ENCODE peak calls at places on chromosomes 2 and 18, in eight cellular contexts. One of them, this sample, is unnamed.

GRCh38 chr2:44549099-44549471 is 187.3 kb downstream of the CAMKMT start:
- DNase-seq in activated T-cell treated with anti-CD3 and anti-CD28 coated beads for 1 hour: no peak
- DNase-seq in stimulated activated naive B cell treated with anti-CD40 and anti-IgM and Interleukin-4, amounts not matched to agents 10 μg/mL and 1 μg/mL and 100 μg/mL, for 72 hours: no peak
- DNase-seq in cardiac muscle cell: no peak
- DNase-seq in lower lobe of right lung: no peak
- DNase-seq in A172: peak; percentile 86
- DNase-seq in stimulated activated CD8-positive, alpha-beta memory T cell treated with anti-CD3 and anti-CD28 coated beads, Interleukin-7, amount 100 ng/mL, for 1 hour: no peak
- DNase-seq in GF-D8: no peak
- DNase-seq in this sample: peak; percentile 28

GRCh38 chr2:181311841-181312240 is 145.3 kb upstream of the ITGA4 start:
- DNase-seq in activated T-cell treated with anti-CD3 and anti-CD28 coated beads for 1 hour: no peak
- DNase-seq in stimulated activated naive B cell treated with anti-CD40 and anti-IgM and Interleukin-4, amounts not matched to agents 10 μg/mL and 1 μg/mL and 100 μg/mL, for 72 hours: peak; percentile 34
- DNase-seq in cardiac muscle cell: no peak
- DNase-seq in lower lobe of right lung: no peak
- DNase-seq in A172: no peak
- DNase-seq in stimulated activated CD8-positive, alpha-beta memory T cell treated with anti-CD3 and anti-CD28 coated beads, Interleukin-7, amount 100 ng/mL, for 1 hour: no peak
- DNase-seq in GF-D8: no peak
- DNase-seq in this sample: no peak

GRCh38 chr2:230866704-230867561 is 2.2 kb downstream of the ITM2C start:
- DNase-seq in activated T-cell treated with anti-CD3 and anti-CD28 coated beads for 1 hour: peak; percentile 60
- DNase-seq in stimulated activated naive B cell treated with anti-CD40 and anti-IgM and Interleukin-4, amounts not matched to agents 10 μg/mL and 1 μg/mL and 100 μg/mL, for 72 hours: no peak
- DNase-seq in cardiac muscle cell: no peak
- DNase-seq in lower lobe of right lung: no peak
- DNase-seq in A172: no peak
- DNase-seq in stimulated activated CD8-positive, alpha-beta memory T cell treated with anti-CD3 and anti-CD28 coated beads, Interleukin-7, amount 100 ng/mL, for 1 hour: peak; percentile 30
- DNase-seq in GF-D8: peak; percentile 83
- DNase-seq in this sample: peak; percentile 37

GRCh38 chr2:127106457-127106997 is 427 bp downstream of the BIN1 start:
- DNase-seq in activated T-cell treated with anti-CD3 and anti-CD28 coated beads for 1 hour: no peak
- DNase-seq in stimulated activated naive B cell treated with anti-CD40 and anti-IgM and Interleukin-4, amounts not matched to agents 10 μg/mL and 1 μg/mL and 100 μg/mL, for 72 hours: peak; percentile 15
- DNase-seq in cardiac muscle cell: no peak
- DNase-seq in lower lobe of right lung: no peak
- DNase-seq in A172: no peak
- DNase-seq in stimulated activated CD8-positive, alpha-beta memory T cell treated with anti-CD3 and anti-CD28 coated beads, Interleukin-7, amount 100 ng/mL, for 1 hour: no peak
- DNase-seq in GF-D8: no peak
- DNase-seq in this sample: no peak

GRCh38 chr2:222752731-222753130 is 81.3 kb downstream of the MOGAT1 start:
- DNase-seq in activated T-cell treated with anti-CD3 and anti-CD28 coated beads for 1 hour: no peak
- DNase-seq in stimulated activated naive B cell treated with anti-CD40 and anti-IgM and Interleukin-4, amounts not matched to agents 10 μg/mL and 1 μg/mL and 100 μg/mL, for 72 hours: no peak
- DNase-seq in cardiac muscle cell: peak; percentile 24
- DNase-seq in lower lobe of right lung: no peak
- DNase-seq in A172: no peak
- DNase-seq in stimulated activated CD8-positive, alpha-beta memory T cell treated with anti-CD3 and anti-CD28 coated beads, Interleukin-7, amount 100 ng/mL, for 1 hour: no peak
- DNase-seq in GF-D8: no peak
- DNase-seq in this sample: no peak

GRCh38 chr2:180017764-180018163 is 10.7 kb upstream of the CWC22 start:
- DNase-seq in activated T-cell treated with anti-CD3 and anti-CD28 coated beads for 1 hour: no peak
- DNase-seq in stimulated activated naive B cell treated with anti-CD40 and anti-IgM and Interleukin-4, amounts not matched to agents 10 μg/mL and 1 μg/mL and 100 μg/mL, for 72 hours: no peak
- DNase-seq in cardiac muscle cell: no peak
- DNase-seq in lower lobe of right lung: no peak
- DNase-seq in A172: peak; percentile 35
- DNase-seq in stimulated activated CD8-positive, alpha-beta memory T cell treated with anti-CD3 and anti-CD28 coated beads, Interleukin-7, amount 100 ng/mL, for 1 hour: no peak
- DNase-seq in GF-D8: no peak
- DNase-seq in this sample: no peak

GRCh38 chr2:25215948-25216679 is 47.7 kb upstream of the POMC start:
- DNase-seq in activated T-cell treated with anti-CD3 and anti-CD28 coated beads for 1 hour: peak; percentile 79
- DNase-seq in stimulated activated naive B cell treated with anti-CD40 and anti-IgM and Interleukin-4, amounts not matched to agents 10 μg/mL and 1 μg/mL and 100 μg/mL, for 72 hours: peak; percentile 85
- DNase-seq in cardiac muscle cell: peak; percentile 53
- DNase-seq in lower lobe of right lung: peak; percentile 85
- DNase-seq in A172: no peak
- DNase-seq in stimulated activated CD8-positive, alpha-beta memory T cell treated with anti-CD3 and anti-CD28 coated beads, Interleukin-7, amount 100 ng/mL, for 1 hour: peak; percentile 74
- DNase-seq in GF-D8: no peak
- DNase-seq in this sample: no peak

GRCh38 chr18:61323951-61324350 is 9.3 kb upstream of the CDH20 start:
- DNase-seq in activated T-cell treated with anti-CD3 and anti-CD28 coated beads for 1 hour: no peak
- DNase-seq in stimulated activated naive B cell treated with anti-CD40 and anti-IgM and Interleukin-4, amounts not matched to agents 10 μg/mL and 1 μg/mL and 100 μg/mL, for 72 hours: no peak
- DNase-seq in cardiac muscle cell: no peak
- DNase-seq in lower lobe of right lung: no peak
- DNase-seq in A172: no peak
- DNase-seq in stimulated activated CD8-positive, alpha-beta memory T cell treated with anti-CD3 and anti-CD28 coated beads, Interleukin-7, amount 100 ng/mL, for 1 hour: no peak
- DNase-seq in GF-D8: no peak
- DNase-seq in this sample: no peak

GRCh38 chr2:224875153-224875552 is 159.0 kb upstream of the CCDC195 start:
- DNase-seq in activated T-cell treated with anti-CD3 and anti-CD28 coated beads for 1 hour: no peak
- DNase-seq in stimulated activated naive B cell treated with anti-CD40 and anti-IgM and Interleukin-4, amounts not matched to agents 10 μg/mL and 1 μg/mL and 100 μg/mL, for 72 hours: no peak
- DNase-seq in cardiac muscle cell: no peak
- DNase-seq in lower lobe of right lung: no peak
- DNase-seq in A172: no peak
- DNase-seq in stimulated activated CD8-positive, alpha-beta memory T cell treated with anti-CD3 and anti-CD28 coated beads, Interleukin-7, amount 100 ng/mL, for 1 hour: no peak
- DNase-seq in GF-D8: no peak
- DNase-seq in this sample: no peak

GRCh38 chr2:240579771-240580614 is 6.5 kb upstream of the CAPN10 start:
- DNase-seq in activated T-cell treated with anti-CD3 and anti-CD28 coated beads for 1 hour: peak; percentile 65
- DNase-seq in stimulated activated naive B cell treated with anti-CD40 and anti-IgM and Interleukin-4, amounts not matched to agents 10 μg/mL and 1 μg/mL and 100 μg/mL, for 72 hours: no peak
- DNase-seq in cardiac muscle cell: no peak
- DNase-seq in lower lobe of right lung: peak; percentile 89
- DNase-seq in A172: peak; percentile 95
- DNase-seq in stimulated activated CD8-positive, alpha-beta memory T cell treated with anti-CD3 and anti-CD28 coated beads, Interleukin-7, amount 100 ng/mL, for 1 hour: no peak
- DNase-seq in GF-D8: peak; percentile 90
- DNase-seq in this sample: peak; percentile 2

GRCh38 chr2:118835739-118836410 is 11.6 kb downstream of the EN1 start:
- DNase-seq in activated T-cell treated with anti-CD3 and anti-CD28 coated beads for 1 hour: no peak
- DNase-seq in stimulated activated naive B cell treated with anti-CD40 and anti-IgM and Interleukin-4, amounts not matched to agents 10 μg/mL and 1 μg/mL and 100 μg/mL, for 72 hours: no peak
- DNase-seq in cardiac muscle cell: no peak
- DNase-seq in lower lobe of right lung: no peak
- DNase-seq in A172: no peak
- DNase-seq in stimulated activated CD8-positive, alpha-beta memory T cell treated with anti-CD3 and anti-CD28 coated beads, Interleukin-7, amount 100 ng/mL, for 1 hour: no peak
- DNase-seq in GF-D8: no peak
- DNase-seq in this sample: no peak

GRCh38 chr18:78713064-78713463 is 266.6 kb upstream of the SALL3 start:
- DNase-seq in activated T-cell treated with anti-CD3 and anti-CD28 coated beads for 1 hour: no peak
- DNase-seq in stimulated activated naive B cell treated with anti-CD40 and anti-IgM and Interleukin-4, amounts not matched to agents 10 μg/mL and 1 μg/mL and 100 μg/mL, for 72 hours: no peak
- DNase-seq in cardiac muscle cell: peak; percentile 84
- DNase-seq in lower lobe of right lung: no peak
- DNase-seq in A172: no peak
- DNase-seq in stimulated activated CD8-positive, alpha-beta memory T cell treated with anti-CD3 and anti-CD28 coated beads, Interleukin-7, amount 100 ng/mL, for 1 hour: no peak
- DNase-seq in GF-D8: no peak
- DNase-seq in this sample: no peak

GRCh38 chr2:160666677-160667061 is 173.1 kb upstream of the RBMS1 start:
- DNase-seq in activated T-cell treated with anti-CD3 and anti-CD28 coated beads for 1 hour: no peak
- DNase-seq in stimulated activated naive B cell treated with anti-CD40 and anti-IgM and Interleukin-4, amounts not matched to agents 10 μg/mL and 1 μg/mL and 100 μg/mL, for 72 hours: no peak
- DNase-seq in cardiac muscle cell: no peak
- DNase-seq in lower lobe of right lung: no peak
- DNase-seq in A172: no peak
- DNase-seq in stimulated activated CD8-positive, alpha-beta memory T cell treated with anti-CD3 and anti-CD28 coated beads, Interleukin-7, amount 100 ng/mL, for 1 hour: no peak
- DNase-seq in GF-D8: no peak
- DNase-seq in this sample: no peak

GRCh38 chr2:33181466-33181865 is 234.7 kb downstream of the LTBP1 start:
- DNase-seq in activated T-cell treated with anti-CD3 and anti-CD28 coated beads for 1 hour: no peak
- DNase-seq in stimulated activated naive B cell treated with anti-CD40 and anti-IgM and Interleukin-4, amounts not matched to agents 10 μg/mL and 1 μg/mL and 100 μg/mL, for 72 hours: no peak
- DNase-seq in cardiac muscle cell: no peak
- DNase-seq in lower lobe of right lung: no peak
- DNase-seq in A172: no peak
- DNase-seq in stimulated activated CD8-positive, alpha-beta memory T cell treated with anti-CD3 and anti-CD28 coated beads, Interleukin-7, amount 100 ng/mL, for 1 hour: no peak
- DNase-seq in GF-D8: no peak
- DNase-seq in this sample: no peak

GRCh38 chr2:143469323-143469722 is 340.1 kb downstream of the ARHGAP15 start:
- DNase-seq in activated T-cell treated with anti-CD3 and anti-CD28 coated beads for 1 hour: no peak
- DNase-seq in stimulated activated naive B cell treated with anti-CD40 and anti-IgM and Interleukin-4, amounts not matched to agents 10 μg/mL and 1 μg/mL and 100 μg/mL, for 72 hours: no peak
- DNase-seq in cardiac muscle cell: no peak
- DNase-seq in lower lobe of right lung: no peak
- DNase-seq in A172: no peak
- DNase-seq in stimulated activated CD8-positive, alpha-beta memory T cell treated with anti-CD3 and anti-CD28 coated beads, Interleukin-7, amount 100 ng/mL, for 1 hour: no peak
- DNase-seq in GF-D8: no peak
- DNase-seq in this sample: no peak

GRCh38 chr2:117571590-117572349 is 242.7 kb upstream of the DDX18 start:
- DNase-seq in activated T-cell treated with anti-CD3 and anti-CD28 coated beads for 1 hour: no peak
- DNase-seq in stimulated activated naive B cell treated with anti-CD40 and anti-IgM and Interleukin-4, amounts not matched to agents 10 μg/mL and 1 μg/mL and 100 μg/mL, for 72 hours: no peak
- DNase-seq in cardiac muscle cell: no peak
- DNase-seq in lower lobe of right lung: no peak
- DNase-seq in A172: no peak
- DNase-seq in stimulated activated CD8-positive, alpha-beta memory T cell treated with anti-CD3 and anti-CD28 coated beads, Interleukin-7, amount 100 ng/mL, for 1 hour: no peak
- DNase-seq in GF-D8: no peak
- DNase-seq in this sample: no peak

GRCh38 chr2:168784993-168785392 is 17.4 kb upstream of the NOSTRIN start:
- DNase-seq in activated T-cell treated with anti-CD3 and anti-CD28 coated beads for 1 hour: no peak
- DNase-seq in stimulated activated naive B cell treated with anti-CD40 and anti-IgM and Interleukin-4, amounts not matched to agents 10 μg/mL and 1 μg/mL and 100 μg/mL, for 72 hours: no peak
- DNase-seq in cardiac muscle cell: no peak
- DNase-seq in lower lobe of right lung: no peak
- DNase-seq in A172: no peak
- DNase-seq in stimulated activated CD8-positive, alpha-beta memory T cell treated with anti-CD3 and anti-CD28 coated beads, Interleukin-7, amount 100 ng/mL, for 1 hour: no peak
- DNase-seq in GF-D8: no peak
- DNase-seq in this sample: no peak

GRCh38 chr2:13046557-13047165 is 329.9 kb downstream of the TRIB2 start:
- DNase-seq in activated T-cell treated with anti-CD3 and anti-CD28 coated beads for 1 hour: no peak
- DNase-seq in stimulated activated naive B cell treated with anti-CD40 and anti-IgM and Interleukin-4, amounts not matched to agents 10 μg/mL and 1 μg/mL and 100 μg/mL, for 72 hours: no peak
- DNase-seq in cardiac muscle cell: no peak
- DNase-seq in lower lobe of right lung: no peak
- DNase-seq in A172: no peak
- DNase-seq in stimulated activated CD8-positive, alpha-beta memory T cell treated with anti-CD3 and anti-CD28 coated beads, Interleukin-7, amount 100 ng/mL, for 1 hour: no peak
- DNase-seq in GF-D8: no peak
- DNase-seq in this sample: no peak

GRCh38 chr18:26621161-26622026 is 73.0 kb upstream of the KCTD1 start:
- DNase-seq in activated T-cell treated with anti-CD3 and anti-CD28 coated beads for 1 hour: no peak
- DNase-seq in stimulated activated naive B cell treated with anti-CD40 and anti-IgM and Interleukin-4, amounts not matched to agents 10 μg/mL and 1 μg/mL and 100 μg/mL, for 72 hours: peak; percentile 11
- DNase-seq in cardiac muscle cell: peak; percentile 65
- DNase-seq in lower lobe of right lung: peak; percentile 73
- DNase-seq in A172: no peak
- DNase-seq in stimulated activated CD8-positive, alpha-beta memory T cell treated with anti-CD3 and anti-CD28 coated beads, Interleukin-7, amount 100 ng/mL, for 1 hour: no peak
- DNase-seq in GF-D8: peak; percentile 4
- DNase-seq in this sample: peak; percentile 12

GRCh38 chr18:58045265-58046086 is 1.4 kb downstream of the NEDD4L start:
- DNase-seq in activated T-cell treated with anti-CD3 and anti-CD28 coated beads for 1 hour: peak; percentile 30
- DNase-seq in stimulated activated naive B cell treated with anti-CD40 and anti-IgM and Interleukin-4, amounts not matched to agents 10 μg/mL and 1 μg/mL and 100 μg/mL, for 72 hours: peak; percentile 20
- DNase-seq in cardiac muscle cell: peak; percentile 74
- DNase-seq in lower lobe of right lung: peak; percentile 88
- DNase-seq in A172: no peak
- DNase-seq in stimulated activated CD8-positive, alpha-beta memory T cell treated with anti-CD3 and anti-CD28 coated beads, Interleukin-7, amount 100 ng/mL, for 1 hour: no peak
- DNase-seq in GF-D8: no peak
- DNase-seq in this sample: peak; percentile 60

GRCh38 chr2:84458436-84459027 is 548 bp downstream of the SUCLG1 start:
- DNase-seq in activated T-cell treated with anti-CD3 and anti-CD28 coated beads for 1 hour: peak; percentile 1
- DNase-seq in stimulated activated naive B cell treated with anti-CD40 and anti-IgM and Interleukin-4, amounts not matched to agents 10 μg/mL and 1 μg/mL and 100 μg/mL, for 72 hours: no peak
- DNase-seq in cardiac muscle cell: peak; percentile 32
- DNase-seq in lower lobe of right lung: no peak
- DNase-seq in A172: peak; percentile 12
- DNase-seq in stimulated activated CD8-positive, alpha-beta memory T cell treated with anti-CD3 and anti-CD28 coated beads, Interleukin-7, amount 100 ng/mL, for 1 hour: no peak
- DNase-seq in GF-D8: no peak
- DNase-seq in this sample: peak; percentile 3

GRCh38 chr2:55415300-55415699 is 4.4 kb downstream of the CCDC88A start:
- DNase-seq in activated T-cell treated with anti-CD3 and anti-CD28 coated beads for 1 hour: no peak
- DNase-seq in stimulated activated naive B cell treated with anti-CD40 and anti-IgM and Interleukin-4, amounts not matched to agents 10 μg/mL and 1 μg/mL and 100 μg/mL, for 72 hours: no peak
- DNase-seq in cardiac muscle cell: no peak
- DNase-seq in lower lobe of right lung: no peak
- DNase-seq in A172: no peak
- DNase-seq in stimulated activated CD8-positive, alpha-beta memory T cell treated with anti-CD3 and anti-CD28 coated beads, Interleukin-7, amount 100 ng/mL, for 1 hour: no peak
- DNase-seq in GF-D8: no peak
- DNase-seq in this sample: no peak

GRCh38 chr2:27320958-27321543 is 1.8 kb downstream of the MPV17 start:
- DNase-seq in activated T-cell treated with anti-CD3 and anti-CD28 coated beads for 1 hour: no peak
- DNase-seq in stimulated activated naive B cell treated with anti-CD40 and anti-IgM and Interleukin-4, amounts not matched to agents 10 μg/mL and 1 μg/mL and 100 μg/mL, for 72 hours: no peak
- DNase-seq in cardiac muscle cell: no peak
- DNase-seq in lower lobe of right lung: peak; percentile 61
- DNase-seq in A172: peak; percentile 99
- DNase-seq in stimulated activated CD8-positive, alpha-beta memory T cell treated with anti-CD3 and anti-CD28 coated beads, Interleukin-7, amount 100 ng/mL, for 1 hour: no peak
- DNase-seq in GF-D8: no peak
- DNase-seq in this sample: peak; percentile 97

GRCh38 chr18:79609841-79610281 is 69.7 kb upstream of the CTDP1 start:
- DNase-seq in activated T-cell treated with anti-CD3 and anti-CD28 coated beads for 1 hour: no peak
- DNase-seq in stimulated activated naive B cell treated with anti-CD40 and anti-IgM and Interleukin-4, amounts not matched to agents 10 μg/mL and 1 μg/mL and 100 μg/mL, for 72 hours: no peak
- DNase-seq in cardiac muscle cell: no peak
- DNase-seq in lower lobe of right lung: peak; percentile 25
- DNase-seq in A172: no peak
- DNase-seq in stimulated activated CD8-positive, alpha-beta memory T cell treated with anti-CD3 and anti-CD28 coated beads, Interleukin-7, amount 100 ng/mL, for 1 hour: no peak
- DNase-seq in GF-D8: no peak
- DNase-seq in this sample: no peak

This sample was measured in kidney glomerular epithelial cell.